ENCODE peak calls at places on chromosomes 2 and 18, in ten cellular contexts. U is Karpas-422, O is K562, X is hepatocyte, H is IMR-90, P is HCT116, C is PC-3, J is PC-9, I is H9, R is astrocyte. E is an unnamed sample.

GRCh38 chr2:83459456-83459855 is 999.6 kb downstream of the SUCLG1 start:
- DNase-seq in U (no peak), O (no peak), X (peak; percentile 31), H (no peak), P (no peak), C (peak; percentile 35), J (no peak), I (no peak), R (no peak), E (no peak)

GRCh38 chr2:231525248-231526163 is 4.7 kb downstream of the NMUR1 start:
- DNase-seq in U (no peak), O (no peak), X (no peak), H (no peak), P (no peak), C (no peak), J (no peak), I (no peak), R (no peak), E (no peak)

GRCh38 chr2:64210816-64211215 is 66.6 kb upstream of the PELI1 start:
- DNase-seq in U (no peak), O (no peak), X (no peak), H (no peak), P (no peak), C (peak; percentile 57), J (peak; percentile 87), I (no peak), R (no peak), E (no peak)

GRCh38 chr18:45066868-45067267 is 386.2 kb downstream of the SETBP1 start:
- DNase-seq in U (no peak), O (peak; percentile 18), X (no peak), H (no peak), P (no peak), C (no peak), J (no peak), I (no peak), R (no peak), E (no peak)

GRCh38 chr2:46985512-46985911 is 69.9 kb upstream of the MCFD2 start:
- DNase-seq in U (no peak), O (no peak), X (no peak), H (peak; percentile 47), P (no peak), C (peak; percentile 59), J (peak; percentile 84), I (no peak), R (peak; percentile 36), E (no peak)

GRCh38 chr2:10317646-10318045 is 14.9 kb downstream of the HPCAL1 start:
- DNase-seq in U (peak; percentile 57), O (peak; percentile 48), X (no peak), H (no peak), P (no peak), C (no peak), J (no peak), I (no peak), R (no peak), E (peak; percentile 31)

GRCh38 chr2:54545700-54546450 is 89.7 kb downstream of the SPTBN1 start:
- DNase-seq in U (no peak), O (no peak), X (peak; percentile 78), H (peak; percentile 67), P (no peak), C (peak; percentile 95), J (peak; percentile 98), I (no peak), R (peak; percentile 57), E (no peak)

GRCh38 chr2:100106460-100106859 is 35.9 kb downstream of the AFF3 start:
- DNase-seq in U (peak; percentile 29), O (no peak), X (peak; percentile 13), H (peak; percentile 45), P (no peak), C (no peak), J (no peak), I (peak; percentile 37), R (no peak), E (peak; percentile 45)

GRCh38 chr18:23077493-23078256 is 57.6 kb upstream of the CABLES1 start:
- DNase-seq in U (no peak), O (no peak), X (peak; percentile 64), H (no peak), P (no peak), C (peak; percentile 60), J (no peak), I (no peak), R (no peak), E (no peak)

GRCh38 chr2:6222296-6222695 is 530.1 kb downstream of the SOX11 start:
- DNase-seq in U (no peak), O (no peak), X (no peak), H (no peak), P (no peak), C (no peak), J (no peak), I (no peak), R (no peak), E (no peak)

GRCh38 chr2:30694286-30695055 is 112.8 kb downstream of the CAPN13 start:
- DNase-seq in U (no peak), O (no peak), X (no peak), H (peak; percentile 66), P (no peak), C (no peak), J (no peak), I (no peak), R (peak; percentile 16), E (no peak)

GRCh38 chr2:84946204-84947009 is 24.6 kb upstream of the KCMF1 start:
- DNase-seq in U (peak; percentile 80), O (no peak), X (peak; percentile 82), H (peak; percentile 91), P (peak; percentile 96), C (peak; percentile 98), J (peak; percentile 98), I (no peak), R (peak; percentile 83), E (no peak)

GRCh38 chr2:99032786-99033185 is 96.8 kb upstream of the CRACDL start:
- DNase-seq in U (no peak), O (no peak), X (no peak), H (no peak), P (peak; percentile 1), C (peak; percentile 64), J (peak; percentile 46), I (no peak), R (no peak), E (no peak)

GRCh38 chr2:200658278-200658864 is 72.6 kb downstream of the AOX1 start:
- DNase-seq in U (no peak), O (no peak), X (no peak), H (peak; percentile 10), P (peak; percentile 15), C (peak; percentile 18), J (no peak), I (no peak), R (no peak), E (peak; percentile 15)

GRCh38 chr2:208983476-208983875 is 440.4 kb upstream of the MAP2 start:
- DNase-seq in U (no peak), O (no peak), X (no peak), H (no peak), P (no peak), C (no peak), J (peak; percentile 61), I (no peak), R (no peak), E (no peak)

GRCh38 chr18:72762505-72763122 is 105.2 kb downstream of the NETO1 start:
- DNase-seq in U (peak; percentile 91), O (peak; percentile 12), X (peak; percentile 75), H (peak; percentile 69), P (peak; percentile 6), C (peak; percentile 84), J (peak; percentile 63), I (no peak), R (peak; percentile 35), E (peak; percentile 71)

GRCh38 chr2:241909769-241910168 is 40.2 kb downstream of the RTP5 start:
- DNase-seq in U (no peak), O (no peak), X (no peak), H (no peak), P (no peak), C (no peak), J (peak; percentile 15), I (no peak), R (no peak), E (no peak)

GRCh38 chr2:172089005-172089504 is 3.7 kb downstream of the DLX1 start:
- DNase-seq in U (no peak), O (no peak), X (no peak), H (no peak), P (no peak), C (no peak), J (no peak), I (no peak), R (no peak), E (peak; percentile 4)
- H3K4me2 ChIP-seq in U (no peak overlapping the region), O (no peak overlapping the region), X (no peak overlapping the region), H (no peak overlapping the region), P (no peak overlapping the region), C (no peak overlapping the region), J (no peak overlapping the region), I (no peak overlapping the region), R (no peak overlapping the region), E (no peak overlapping the region)

GRCh38 chr18:28422577-28422976 is 245.6 kb upstream of the CDH2 start:
- DNase-seq in U (no peak), O (no peak), X (no peak), H (no peak), P (no peak), C (peak; percentile 37), J (no peak), I (no peak), R (no peak), E (no peak)
- H2AFZ ChIP-seq in U (no peak overlapping the region), O (no peak overlapping the region), X (no peak overlapping the region), H (no peak overlapping the region), P (no peak overlapping the region), C (peak overlapping the region; percentile 85), J (peak overlapping the region; percentile 81), I (no peak overlapping the region), R (no peak overlapping the region), E (no peak overlapping the region)

DNA sequence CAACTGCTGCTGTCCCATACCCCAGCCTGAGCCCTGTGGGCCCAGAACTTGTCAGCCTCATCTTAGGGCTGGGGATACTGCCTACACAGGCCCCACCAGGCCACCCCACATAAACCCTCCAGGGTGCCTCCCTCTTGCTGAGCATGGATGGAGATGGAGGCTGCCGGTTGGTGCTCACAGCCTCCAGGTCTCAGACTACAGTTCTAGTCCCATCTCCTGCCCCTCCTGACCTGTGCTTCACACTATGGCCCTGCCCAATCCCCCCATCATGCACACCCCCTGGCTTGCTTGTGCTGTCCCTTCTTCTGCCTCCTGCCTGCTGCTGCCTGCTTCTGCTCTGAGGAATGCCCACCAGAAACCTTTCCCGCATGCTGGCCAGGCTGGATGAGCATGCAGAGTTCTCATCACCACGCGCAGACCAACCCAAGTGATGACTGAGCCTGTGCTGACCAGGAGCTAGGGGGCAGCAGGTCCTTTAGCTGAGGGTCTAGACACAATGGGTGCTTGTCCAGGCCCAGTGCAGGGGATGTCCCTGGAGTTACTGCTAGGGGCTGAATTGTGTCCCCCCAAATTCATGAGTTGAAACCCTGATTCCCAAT is 138.4 kb upstream of the HS6ST1 start:
- DNase-seq in U (no peak), O (no peak), X (no peak), H (no peak), P (no peak), C (no peak), J (no peak), I (peak; percentile 47), R (no peak), E (no peak)
- H3K9me3 ChIP-seq in U (no peaks in the 10 kb centered on the region), O (no peaks in the 10 kb centered on the region), X (no peaks in the 10 kb centered on the region), H (peaks cover 5% of the 10 kb centered on the region), P (no peaks in the 10 kb centered on the region), C (no peaks in the 10 kb centered on the region), J (peaks cover 6% of the 10 kb centered on the region), I (no peaks in the 10 kb centered on the region), R (no peaks in the 10 kb centered on the region), E (no peaks in the 10 kb centered on the region)

DNA sequence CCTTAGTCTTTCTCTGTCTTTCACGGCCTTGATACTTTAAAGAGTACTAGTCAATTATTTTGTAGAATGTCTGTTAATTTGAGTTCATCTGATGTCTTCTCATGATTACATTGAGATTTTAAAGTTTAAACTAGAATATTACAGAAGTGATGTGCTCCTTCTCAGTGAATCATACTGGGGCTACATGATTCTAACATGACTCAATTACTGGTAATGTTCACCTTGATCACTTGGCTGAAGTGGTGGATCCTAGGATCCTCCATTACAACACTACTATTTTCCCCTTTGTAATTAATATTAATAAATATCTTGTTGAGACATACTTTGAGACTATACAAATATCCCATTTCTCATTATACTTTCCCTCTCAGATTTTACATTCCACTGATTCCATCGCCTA is 148.5 kb downstream of the CAMKMT start:
- DNase-seq in U (no peak), O (no peak), X (no peak), H (peak; percentile 2), P (no peak), C (peak; percentile 50), J (no peak), I (no peak), R (no peak), E (no peak)
- H3K4me2 ChIP-seq in U (no peak overlapping the region), O (no peak overlapping the region), X (no peak overlapping the region), H (no peak overlapping the region), P (no peak overlapping the region), C (no peak overlapping the region), J (no peak overlapping the region), I (no peak overlapping the region), R (no peak overlapping the region), E (no peak overlapping the region)